ENCODE peak calls at places on chromosomes 11 and 22, in four cellular contexts. B, E, Q and I are unnamed samples.

GRCh38 chr11:113773092-113773415 is 438 bp downstream of the ZW10 start:
- DNase-seq in Q (peak; percentile 44), E (no peak), B (peak; percentile 25), I (no peak)

GRCh38 chr22:22881116-22882032 is 6.2 kb upstream of the IGLL5 start:
- DNase-seq in Q (no peak), E (no peak), B (no peak), I (no peak)

GRCh38 chr22:22371031-22371541 is 126.5 kb downstream of the VPREB1 start:
- DNase-seq in E (no peak), Q (no peak), B (no peak), I (no peak)

GRCh38 chr11:122478986-122479385 is 176.5 kb upstream of the UBASH3B start:
- DNase-seq in B (no peak), Q (no peak), E (no peak), I (no peak)

GRCh38 chr11:3096909-3097395 is 39.7 kb upstream of the CARS1 start:
- DNase-seq in Q (no peak), B (no peak), E (no peak), I (no peak)

GRCh38 chr22:49873228-49873940 is 19.7 kb downstream of the ZBED4 start:
- DNase-seq in E (no peak), Q (no peak), B (no peak), I (no peak)

GRCh38 chr22:36144886-36145541 is 15.5 kb downstream of the APOL3 start:
- DNase-seq in Q (peak; percentile 72), E (peak; percentile 42), B (peak; percentile 69), I (peak; percentile 33)

GRCh38 chr11:101441747-101442146 is 142.1 kb downstream of the TRPC6 start:
- DNase-seq in B (no peak), Q (no peak), E (no peak), I (no peak)

GRCh38 chr11:62088331-62088933 is 35.4 kb upstream of the INCENP start:
- DNase-seq in E (no peak), Q (peak; percentile 25), B (no peak), I (no peak)

GRCh38 chr11:99020324-99021225 is at the start of gene CNTN5:
- DNase-seq in E (peak; percentile 70), B (peak; percentile 5), Q (peak; percentile 85), I (peak; percentile 4)

GRCh38 chr22:45090364-45090960 is 73.3 kb upstream of the NUP50 start:
- DNase-seq in Q (peak; percentile 79), E (peak; percentile 50), B (peak; percentile 65), I (no peak)

GRCh38 chr22:46738642-46738960 is 549 bp upstream of the CERK start:
- DNase-seq in Q (peak; percentile 51), B (no peak), E (no peak), I (no peak)

GRCh38 chr11:117199916-117200812 is 994 bp downstream of the TAGLN start:
- DNase-seq in Q (no peak), E (no peak), B (no peak), I (no peak)

GRCh38 chr11:6825333-6825744 is 20.1 kb upstream of the OR10A5 start:
- DNase-seq in E (no peak), Q (no peak), B (no peak), I (peak; percentile 13)

GRCh38 chr11:1260023-1260501 is 37.2 kb downstream of the MUC5B start:
- DNase-seq in E (no peak), Q (no peak), B (no peak), I (no peak)

GRCh38 chr11:71060358-71060757 is 192.0 kb downstream of the SHANK2 start:
- DNase-seq in B (no peak), E (no peak), Q (no peak), I (no peak)

GRCh38 chr11:124935548-124936514 is at the start of gene HEPACAM:
- DNase-seq in B (no peak), Q (no peak), E (no peak), I (no peak)
- H3K9ac ChIP-seq in B (no peak within 1 kb of the TSS), Q (no peak within 1 kb of the TSS), E (no peak within 1 kb of the TSS), I (no peak within 1 kb of the TSS)

GRCh38 chr22:25716637-25717036 is 25.4 kb upstream of the MYO18B start:
- DNase-seq in Q (peak; percentile 11), E (no peak), B (no peak), I (no peak)

GRCh38 chr22:25722223-25723015 is 19.6 kb upstream of the MYO18B start:
- DNase-seq in Q (no peak), B (no peak), E (no peak), I (no peak)

GRCh38 chr22:25714739-25715138 is 27.2 kb upstream of the MYO18B start:
- DNase-seq in E (no peak), Q (no peak), B (no peak), I (no peak)

GRCh38 chr22:25714070-25714469 is 27.9 kb upstream of the MYO18B start:
- DNase-seq in Q (no peak), B (no peak), E (no peak), I (no peak)

GRCh38 chr22:25718109-25718830 is 23.7 kb upstream of the MYO18B start:
- DNase-seq in B (no peak), E (no peak), Q (no peak), I (no peak)
- H3K4me3 ChIP-seq in B (no peak overlapping the region), E (no peak overlapping the region), Q (no peak overlapping the region), I (no peak overlapping the region)

GRCh38 chr11:78651136-78651775 is 76.6 kb upstream of the NARS2 start:
- DNase-seq in B (peak; percentile 5), Q (peak; percentile 7), E (no peak), I (no peak)

GRCh38 chr11:78651923-78652602 is 77.4 kb upstream of the NARS2 start:
- DNase-seq in Q (no peak), E (no peak), B (no peak), I (no peak)

GRCh38 chr11:78647266-78647915 is 72.7 kb upstream of the NARS2 start:
- DNase-seq in E (no peak), Q (no peak), B (no peak), I (no peak)

GRCh38 chr11:78647986-78648875 is 73.6 kb upstream of the NARS2 start:
- DNase-seq in E (no peak), B (no peak), Q (no peak), I (no peak)

DNA sequence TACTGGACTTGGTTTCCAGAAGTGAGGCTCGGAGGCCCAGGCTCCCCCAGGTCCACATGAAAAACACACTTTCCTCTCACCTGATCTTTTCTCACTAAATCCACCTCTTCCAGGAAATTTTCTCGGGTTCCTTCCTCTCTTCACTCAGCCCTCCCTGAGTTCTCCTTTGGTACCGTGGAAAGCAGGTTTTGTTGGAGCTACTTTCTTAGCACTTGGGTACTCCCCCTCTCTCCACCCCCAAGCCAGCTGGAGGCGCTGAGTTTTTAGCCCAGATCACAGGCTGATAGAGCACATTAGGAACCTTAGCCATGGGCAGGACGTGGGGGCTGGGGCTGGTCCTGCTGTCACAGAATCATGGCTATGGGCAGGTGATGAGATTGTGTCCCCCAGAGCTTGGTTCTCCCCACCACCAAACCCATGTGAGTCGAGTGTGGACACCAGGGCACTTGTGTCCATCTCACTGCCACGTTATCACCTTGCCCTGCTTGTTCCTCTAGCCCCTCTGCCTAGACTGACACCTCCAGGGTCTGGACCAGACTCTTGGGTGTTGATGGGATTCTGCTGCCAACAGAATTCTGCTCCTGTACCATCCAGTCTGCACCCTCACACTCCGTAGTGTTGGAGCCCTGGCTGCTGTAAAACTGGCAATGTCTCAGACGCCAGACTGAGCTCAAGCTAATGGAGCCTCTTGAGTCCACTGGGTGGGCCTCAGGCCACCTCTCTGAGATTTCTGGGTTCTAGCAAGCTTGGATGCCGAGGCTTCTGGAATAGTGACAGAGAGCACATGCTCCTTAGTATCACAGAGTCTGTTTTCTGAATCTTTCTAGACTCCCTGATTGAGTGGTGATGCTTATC is 74.9 kb upstream of the NARS2 start:
- DNase-seq in Q (no peak), B (no peak), E (no peak), I (no peak)
- H2AFZ ChIP-seq in Q (no peak overlapping the region), B (peak overlapping the region; percentile 38), E (no peak overlapping the region), I (no peak overlapping the region)

GRCh38 chr11:119892311-119892808 is 163.4 kb upstream of the NECTIN1 start:
- DNase-seq in B (no peak), Q (peak; percentile 71), E (no peak), I (no peak)
- H3K9ac ChIP-seq in B (no peak overlapping the region), Q (no peak overlapping the region), E (no peak overlapping the region), I (no peak overlapping the region)

GRCh38 chr11:65556470-65557279 is 1.5 kb downstream of the LTBP3 start:
- DNase-seq in B (no peak), Q (no peak), E (no peak), I (peak; percentile 34)
- H3K4me3 ChIP-seq in B (peak overlapping the region; percentile 74), Q (no peak overlapping the region), E (no peak overlapping the region), I (peak overlapping the region; percentile 56)